ENCODE peak calls at places on chromosomes 6 and 20, in seven cellular contexts. L is GM10248, M is HuH-7.5, Q is WTC11, H is iris pigment epithelial cell, N is anterior cingulate cortex, X is OCI-M1. J is an unnamed sample.

GRCh38 chr6:169527306-169527705 is 174.5 kb downstream of the WDR27 start:
- DNase-seq in L (no peak), M (no peak), Q (no peak), H (peak), N (no peak), X (no peak), J (no peak)

GRCh38 chr6:53436904-53437303 is 88.2 kb upstream of the ELOVL5 start:
- DNase-seq in L (no peak), M (no peak), Q (no peak), H (peak), N (no peak), X (peak), J (no peak)

GRCh38 chr6:144064831-144065668 is 30.3 kb downstream of the SF3B5 start:
- DNase-seq in L (peak), M (no peak), Q (no peak), H (no peak), N (no peak), X (no peak), J (no peak)

GRCh38 chr20:4898282-4898681 is 103.0 kb downstream of the SLC23A2 start:
- DNase-seq in L (no peak), M (no peak), Q (no peak), H (peak), N (peak), X (no peak), J (peak)

GRCh38 chr6:11198663-11199603 is 33.5 kb downstream of the NEDD9 start:
- DNase-seq in L (peak), M (no peak), Q (no peak), H (peak), N (no peak), X (peak), J (no peak)

GRCh38 chr20:58219342-58219700 is 9.1 kb downstream of the ANKRD60 start:
- DNase-seq in L (no peak), M (no peak), Q (no peak), H (peak), N (no peak), X (peak), J (no peak)

GRCh38 chr6:164502838-164503237 is 806.6 kb downstream of the C6orf118 start:
- DNase-seq in L (no peak), M (no peak), Q (no peak), H (no peak), N (no peak), X (peak), J (peak)

GRCh38 chr6:29553268-29554057 is 6.1 kb downstream of the UBD start:
- DNase-seq in L (peak), M (no peak), Q (peak), H (peak), N (no peak), X (no peak), J (no peak)

GRCh38 chr6:3596736-3597135 is 139.9 kb upstream of the SLC22A23 start:
- DNase-seq in L (no peak), M (no peak), Q (no peak), H (no peak), N (no peak), X (peak), J (no peak)

GRCh38 chr6:166542580-166542912 is 43.9 kb downstream of the RAMACL start:
- DNase-seq in L (no peak), M (no peak), Q (peak), H (no peak), N (no peak), X (no peak), J (no peak)

GRCh38 chr6:81759782-81760181 is 7.3 kb upstream of the TENT5A start:
- DNase-seq in L (no peak), M (no peak), Q (no peak), H (peak), N (no peak), X (peak), J (no peak)

GRCh38 chr6:25277401-25277800 is 1.8 kb upstream of the CARMIL1 start:
- DNase-seq in L (no peak), M (no peak), Q (no peak), H (no peak), N (no peak), X (no peak), J (no peak)

GRCh38 chr6:16677458-16677857 is 83.8 kb downstream of the ATXN1 start:
- DNase-seq in L (no peak), M (no peak), Q (no peak), H (no peak), N (no peak), X (no peak), J (no peak)

GRCh38 chr6:112254921-112255320 is 554 bp upstream of the LAMA4 start:
- DNase-seq in L (no peak), M (no peak), Q (no peak), H (no peak), N (peak), X (no peak), J (no peak)

GRCh38 chr20:2914160-2914559 is 40.9 kb downstream of the PTPRA start:
- DNase-seq in L (no peak), M (no peak), Q (no peak), H (peak), N (no peak), X (peak), J (peak)

GRCh38 chr6:593139-593906 is 63.6 kb downstream of the HUS1B start:
- DNase-seq in L (peak), M (peak), Q (peak), H (peak), N (no peak), X (peak), J (peak)

GRCh38 chr6:37804676-37805075 is 14.9 kb upstream of the ZFAND3 start:
- DNase-seq in L (no peak), M (no peak), Q (no peak), H (peak), N (no peak), X (peak), J (no peak)

GRCh38 chr6:139531148-139531547 is 156.7 kb upstream of the CITED2 start:
- DNase-seq in L (no peak), M (no peak), Q (no peak), H (peak), N (no peak), X (peak), J (no peak)

GRCh38 chr6:97053643-97054411 is 129.3 kb downstream of the KLHL32 start:
- DNase-seq in L (no peak), M (no peak), Q (no peak), H (peak), N (no peak), X (peak), J (no peak)

GRCh38 chr6:158370805-158371204 is 58.5 kb downstream of the TULP4 start:
- DNase-seq in L (no peak), M (no peak), Q (no peak), H (no peak), N (no peak), X (no peak), J (no peak)

GRCh38 chr6:132932566-132932965 is 118.2 kb downstream of the RPS12 start:
- DNase-seq in L (no peak), M (no peak), Q (no peak), H (no peak), N (no peak), X (no peak), J (no peak)

GRCh38 chr6:157169656-157170055 is 153.7 kb downstream of the TMEM242 start:
- DNase-seq in L (no peak), M (no peak), Q (no peak), H (no peak), N (no peak), X (no peak), J (no peak)

GRCh38 chr6:167504412-167504961 is 179.6 kb downstream of the TTLL2 start:
- DNase-seq in L (no peak), M (no peak), Q (no peak), H (no peak), N (no peak), X (no peak), J (no peak)

J was measured in RPMI8226.